ENCODE peak calls at places on chromosome X, in nine cellular contexts. O, P, Q, I, A, T, Z, D and J are unnamed samples.

GRCh38 chrX:11438767-11439166 is 145.6 kb downstream of the AMELX start:
- DNase-seq in O (no peak), P (no peak), Q (no peak), I (no peak), A (no peak), T (no peak), Z (no peak), D (no peak), J (no peak)

GRCh38 chrX:142804085-142804484 is 221.6 kb upstream of the SPANXN4 start:
- DNase-seq in O (no peak), P (no peak), Q (no peak), I (no peak), A (peak), T (no peak), Z (no peak), D (no peak), J (no peak)

GRCh38 chrX:133980406-133980805 is 5.0 kb downstream of the GPC3 start:
- DNase-seq in O (no peak), P (no peak), Q (no peak), I (no peak), A (no peak), T (no peak), Z (no peak), D (no peak), J (no peak)

GRCh38 chrX:39020051-39020669 is 218.9 kb downstream of the MID1IP1 start:
- DNase-seq in O (no peak), P (no peak), Q (no peak), I (no peak), A (no peak), T (peak), Z (no peak), D (no peak), J (no peak)

GRCh38 chrX:72716766-72717165 is 2.7 kb upstream of the PHKA1 start:
- DNase-seq in O (no peak), P (no peak), Q (no peak), I (no peak), A (peak), T (no peak), Z (peak), D (no peak), J (no peak)

GRCh38 chrX:101931104-101931493 is 728 bp downstream of the ZMAT1 start:
- DNase-seq in O (no peak), P (no peak), Q (no peak), I (no peak), A (no peak), T (no peak), Z (no peak), D (peak), J (no peak)

GRCh38 chrX:154649864-154650510 is 3.4 kb downstream of the CTAG2 start:
- DNase-seq in O (no peak), P (peak), Q (no peak), I (no peak), A (no peak), T (no peak), Z (no peak), D (no peak), J (no peak)

GRCh38 chrX:72027914-72028307 is 103.8 kb downstream of the RTL5 start:
- DNase-seq in O (no peak), P (no peak), Q (no peak), I (no peak), A (no peak), T (no peak), Z (no peak), D (no peak), J (no peak)

GRCh38 chrX:51420610-51421009 is 75.8 kb downstream of the NUDT11 start:
- DNase-seq in O (no peak), P (no peak), Q (no peak), I (no peak), A (peak), T (no peak), Z (peak), D (peak), J (peak)

GRCh38 chrX:97416461-97416860 is 532.8 kb downstream of the RPA4 start:
- DNase-seq in O (no peak), P (no peak), Q (no peak), I (no peak), A (peak), T (no peak), Z (peak), D (no peak), J (no peak)

DNA sequence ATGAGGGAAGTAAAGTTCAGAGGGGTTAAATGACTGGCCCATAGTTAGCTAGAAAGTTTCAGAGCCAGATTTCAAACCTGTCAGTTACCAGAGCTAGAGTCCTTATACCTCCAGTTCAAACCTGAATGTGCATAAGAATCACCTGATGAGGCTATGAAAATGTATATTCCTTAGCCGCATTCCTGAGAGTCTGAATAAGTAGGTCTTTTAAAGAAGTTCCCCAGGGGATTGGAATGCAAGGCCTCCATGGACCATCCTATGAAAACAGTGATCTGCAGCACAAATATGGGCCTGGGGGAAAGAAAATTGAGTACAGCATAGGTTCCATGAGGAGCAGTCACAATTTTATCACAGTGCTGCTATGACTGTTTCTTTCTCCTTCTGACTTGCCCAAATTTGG is 263.9 kb upstream of the CXorf66 start:
- DNase-seq in O (no peak), P (no peak), Q (no peak), I (no peak), A (no peak), T (no peak), Z (no peak), D (no peak), J (no peak)
- H3K4me3 ChIP-seq in O (no peak), P (no peak), Q (no peak), I (no peak), A (no peak), T (no peak), Z (no peak), D (no peak), J (no peak)

DNA sequence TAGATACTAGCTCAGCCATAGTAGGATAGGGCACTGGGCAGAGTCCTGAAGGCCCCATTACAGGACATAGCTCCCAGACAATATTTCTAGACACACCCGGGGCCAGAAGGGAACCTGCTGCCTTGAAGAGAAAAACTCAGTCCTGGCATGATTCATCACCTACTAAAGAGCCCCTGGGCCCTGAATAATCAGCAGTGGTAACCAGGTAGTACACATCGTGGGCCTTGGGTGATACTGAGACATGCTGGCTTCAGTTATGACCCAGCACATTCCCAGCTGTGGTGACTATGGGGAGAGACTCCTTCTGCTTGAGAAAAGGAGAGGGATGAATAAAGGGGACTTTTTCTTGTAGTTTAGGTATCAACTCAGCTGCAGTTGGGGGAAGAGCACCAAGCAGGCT is 104.3 kb upstream of the STK26 start:
- DNase-seq in O (no peak), P (no peak), Q (no peak), I (no peak), A (no peak), T (no peak), Z (peak), D (no peak), J (no peak)
- TF ChIP-seq CTCF in O (no peak), P (no peak), Q (no peak), I (no peak), A (no peak), T (no peak), Z (no peak), D (no peak), J (no peak)

GRCh38 chrX:131763674-131764073 is 219.8 kb downstream of the OR13H1 start:
- DNase-seq in O (no peak), P (peak), Q (peak), I (no peak), A (peak), T (no peak), Z (no peak), D (no peak), J (no peak)

GRCh38 chrX:131762802-131763234 is 218.9 kb downstream of the OR13H1 start:
- DNase-seq in O (no peak), P (no peak), Q (peak), I (no peak), A (peak), T (no peak), Z (no peak), D (no peak), J (no peak)

GRCh38 chrX:131764224-131764623 is 220.3 kb downstream of the OR13H1 start:
- DNase-seq in O (no peak), P (no peak), Q (no peak), I (no peak), A (no peak), T (no peak), Z (no peak), D (no peak), J (no peak)
- H3K4me3 ChIP-seq in O (no peak), P (peak), Q (peak), I (no peak), A (no peak), T (no peak), Z (no peak), D (peak), J (no peak)

DNA sequence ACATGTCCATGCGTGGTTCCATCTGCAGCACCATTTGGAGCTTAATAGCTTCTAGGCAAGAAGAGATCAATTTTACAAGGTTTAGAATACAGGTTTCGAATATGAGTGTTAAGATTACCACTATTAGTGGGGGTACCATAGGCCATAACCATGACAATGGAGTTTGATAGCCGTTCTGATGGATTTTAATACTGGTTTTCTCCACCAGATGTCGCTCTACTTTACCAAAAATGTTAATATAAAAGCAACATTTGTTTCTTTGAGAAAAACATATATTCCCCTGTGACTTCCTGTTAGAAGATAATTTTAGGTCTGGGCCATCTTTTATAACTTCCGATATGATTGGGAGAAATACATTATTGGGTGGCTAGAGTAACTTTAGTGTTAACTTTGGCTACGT is 499.7 kb upstream of the POU3F4 start:
- DNase-seq in O (no peak), P (no peak), Q (no peak), I (no peak), A (peak), T (no peak), Z (peak), D (no peak), J (no peak)
- TF ChIP-seq CTCF in O (peak), P (no peak), Q (peak), I (peak), A (peak), T (peak), Z (peak), D (peak), J (no peak)

GRCh38 chrX:48910926-48911406 is 480 bp downstream of the SLC35A2 start:
- DNase-seq in O (no peak), P (no peak), Q (no peak), I (no peak), A (no peak), T (no peak), Z (peak), D (no peak), J (no peak)
- H3K4me3 ChIP-seq in O (peak), P (peak), Q (peak), I (peak), A (peak), T (peak), Z (peak), D (peak), J (peak)

GRCh38 chrX:78754917-78755316 is 7.4 kb downstream of the LPAR4 start:
- DNase-seq in O (no peak), P (no peak), Q (no peak), I (no peak), A (no peak), T (no peak), Z (no peak), D (no peak), J (no peak)
- TF ChIP-seq CTCF in O (no peak), P (no peak), Q (no peak), I (no peak), A (peak), T (no peak), Z (no peak), D (no peak), J (no peak)

DNA sequence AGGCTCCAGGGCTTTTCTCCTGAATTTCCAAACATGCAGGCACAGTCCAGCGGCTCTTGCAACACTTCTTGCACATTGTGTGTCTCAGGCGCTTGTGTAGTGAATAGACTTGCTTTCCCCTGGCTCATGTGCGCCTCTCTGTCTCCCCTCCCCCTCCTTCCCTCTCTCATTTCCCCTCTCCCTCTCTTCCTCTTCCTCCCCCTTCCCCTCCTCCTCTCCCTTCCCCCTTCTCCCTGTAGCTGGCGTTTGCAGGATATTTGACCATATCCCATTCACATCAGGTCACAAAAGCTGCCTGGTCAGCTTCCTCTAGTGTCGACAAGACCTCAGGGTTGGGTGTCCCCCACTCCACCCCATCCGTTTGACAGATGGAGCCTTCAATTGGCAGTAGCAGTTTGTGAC is 2.4 kb downstream of the CHST7 start:
- DNase-seq in O (no peak), P (no peak), Q (peak), I (no peak), A (peak), T (no peak), Z (peak), D (peak), J (no peak)
- H3K4me3 ChIP-seq in O (no peak), P (peak), Q (no peak), I (no peak), A (peak), T (peak), Z (no peak), D (peak), J (peak)

GRCh38 chrX:31213941-31214340 is 142.1 kb upstream of the FTHL17 start:
- DNase-seq in O (no peak), P (no peak), Q (no peak), I (no peak), A (peak), T (no peak), Z (peak), D (peak), J (no peak)
- TF ChIP-seq CTCF in O (no peak), P (no peak), Q (peak), I (no peak), A (peak), T (peak), Z (peak), D (peak), J (peak)